ENCODE peak calls at places on chromosomes 5 and 9, in seven cellular contexts. One of them, this sample, is unnamed.

GRCh38 chr5:176559683-176560082 is 10.5 kb downstream of the CDHR2 start:
- DNase-seq in mammary epithelial cell: peak; percentile 30
- DNase-seq in A673: no peak
- DNase-seq in IMR-90: no peak
- DNase-seq in K562: no peak
- DNase-seq in thyroid gland: no peak
- DNase-seq in left ventricle myocardium inferior: no peak
- DNase-seq in this sample: no peak

GRCh38 chr9:108815156-108815555 is 40.6 kb downstream of the ACTL7B start:
- DNase-seq in thyroid gland: no peak
- DNase-seq in mammary epithelial cell: peak; percentile 47
- DNase-seq in K562: no peak
- DNase-seq in left ventricle myocardium inferior: no peak
- DNase-seq in IMR-90: no peak
- DNase-seq in A673: no peak
- DNase-seq in this sample: no peak

GRCh38 chr9:22683393-22684075 is 236.9 kb downstream of the DMRTA1 start:
- DNase-seq in K562: no peak
- DNase-seq in mammary epithelial cell: peak; percentile 75
- DNase-seq in IMR-90: peak; percentile 88
- DNase-seq in A673: no peak
- DNase-seq in thyroid gland: no peak
- DNase-seq in left ventricle myocardium inferior: no peak
- DNase-seq in this sample: no peak

GRCh38 chr9:118058227-118058626 is 354.0 kb downstream of the TLR4 start:
- DNase-seq in A673: no peak
- DNase-seq in IMR-90: no peak
- DNase-seq in thyroid gland: no peak
- DNase-seq in K562: no peak
- DNase-seq in mammary epithelial cell: no peak
- DNase-seq in left ventricle myocardium inferior: no peak
- DNase-seq in this sample: no peak

GRCh38 chr9:124766326-124766725 is 4.8 kb downstream of the NR6A1 start:
- DNase-seq in left ventricle myocardium inferior: no peak
- DNase-seq in K562: no peak
- DNase-seq in thyroid gland: no peak
- DNase-seq in A673: no peak
- DNase-seq in mammary epithelial cell: no peak
- DNase-seq in IMR-90: no peak
- DNase-seq in this sample: no peak

GRCh38 chr5:10903786-10904560 is 142.9 kb upstream of the DAP start:
- DNase-seq in IMR-90: no peak
- DNase-seq in thyroid gland: no peak
- DNase-seq in left ventricle myocardium inferior: no peak
- DNase-seq in mammary epithelial cell: no peak
- DNase-seq in K562: no peak
- DNase-seq in A673: no peak
- DNase-seq in this sample: no peak

GRCh38 chr9:125694478-125694877 is 12.5 kb downstream of the MAPKAP1 start:
- DNase-seq in IMR-90: peak; percentile 12
- DNase-seq in mammary epithelial cell: no peak
- DNase-seq in thyroid gland: no peak
- DNase-seq in A673: peak; percentile 45
- DNase-seq in K562: no peak
- DNase-seq in left ventricle myocardium inferior: no peak
- DNase-seq in this sample: no peak

GRCh38 chr9:83972286-83972685 is 7.7 kb downstream of the HNRNPK start:
- DNase-seq in left ventricle myocardium inferior: no peak
- DNase-seq in IMR-90: no peak
- DNase-seq in A673: no peak
- DNase-seq in mammary epithelial cell: peak; percentile 54
- DNase-seq in thyroid gland: no peak
- DNase-seq in K562: no peak
- DNase-seq in this sample: no peak

GRCh38 chr5:170597876-170598275 is 94.1 kb downstream of the KCNIP1 start:
- DNase-seq in left ventricle myocardium inferior: no peak
- DNase-seq in A673: no peak
- DNase-seq in mammary epithelial cell: peak; percentile 30
- DNase-seq in K562: no peak
- DNase-seq in thyroid gland: no peak
- DNase-seq in IMR-90: no peak
- DNase-seq in this sample: no peak

GRCh38 chr5:84383816-84384603 is 670 bp downstream of the EDIL3 start:
- DNase-seq in left ventricle myocardium inferior: no peak
- DNase-seq in mammary epithelial cell: peak; percentile 53
- DNase-seq in K562: no peak
- DNase-seq in A673: peak; percentile 45
- DNase-seq in thyroid gland: no peak
- DNase-seq in IMR-90: peak; percentile 70
- DNase-seq in this sample: peak; percentile 63

GRCh38 chr5:138950411-138951011 is 75.4 kb upstream of the LRRTM2 start:
- DNase-seq in K562: no peak
- DNase-seq in mammary epithelial cell: no peak
- DNase-seq in IMR-90: no peak
- DNase-seq in A673: no peak
- DNase-seq in left ventricle myocardium inferior: no peak
- DNase-seq in thyroid gland: peak; percentile 90
- DNase-seq in this sample: no peak

GRCh38 chr5:111278824-111279504 is 54.8 kb downstream of the CAMK4 start:
- DNase-seq in IMR-90: no peak
- DNase-seq in K562: peak; percentile 70
- DNase-seq in thyroid gland: peak; percentile 25
- DNase-seq in mammary epithelial cell: peak; percentile 35
- DNase-seq in A673: peak; percentile 72
- DNase-seq in left ventricle myocardium inferior: peak; percentile 49
- DNase-seq in this sample: peak; percentile 67

GRCh38 chr9:87850405-87850804 is 32.3 kb upstream of the SPATA31E1 start:
- DNase-seq in left ventricle myocardium inferior: no peak
- DNase-seq in K562: no peak
- DNase-seq in A673: no peak
- DNase-seq in thyroid gland: no peak
- DNase-seq in mammary epithelial cell: peak; percentile 75
- DNase-seq in IMR-90: peak; percentile 84
- DNase-seq in this sample: no peak

DNA sequence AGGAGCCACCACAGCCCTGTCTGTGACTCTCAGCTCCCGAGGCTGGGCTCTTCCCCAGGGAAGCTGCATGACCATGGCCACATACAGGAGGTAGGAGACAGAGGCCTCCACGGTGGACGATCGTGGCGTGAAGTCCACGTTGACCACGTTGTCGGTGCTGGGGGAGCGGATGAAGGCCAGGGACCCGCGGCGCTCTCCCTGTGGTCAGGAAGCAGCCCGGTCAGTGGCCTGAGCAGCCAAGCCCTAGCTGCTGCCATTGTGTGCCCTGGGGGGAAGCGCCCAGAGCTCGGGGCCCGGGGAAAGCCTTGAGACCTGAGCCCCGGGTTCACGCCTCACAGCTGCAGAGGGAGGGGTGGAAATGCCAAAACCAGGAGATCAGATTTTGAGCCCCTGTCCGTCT is 34.3 kb downstream of the EXOC3 start:
- DNase-seq in IMR-90: no peak
- DNase-seq in K562: no peak
- DNase-seq in thyroid gland: no peak
- DNase-seq in mammary epithelial cell: no peak
- DNase-seq in left ventricle myocardium inferior: no peak
- DNase-seq in A673: no peak
- DNase-seq in this sample: no peak
- H3K27me3 ChIP-seq in IMR-90: no peaks in the 10 kb centered on the region
- H3K27me3 ChIP-seq in K562: peaks cover 70% of the 10 kb centered on the region
- H3K27me3 ChIP-seq in thyroid gland: peaks cover 17% of the 10 kb centered on the region
- H3K27me3 ChIP-seq in mammary epithelial cell: no peaks in the 10 kb centered on the region
- H3K27me3 ChIP-seq in left ventricle myocardium inferior: peaks cover 73% of the 10 kb centered on the region
- H3K27me3 ChIP-seq in A673: peaks cover 47% of the 10 kb centered on the region
- H3K27me3 ChIP-seq in this sample: peaks cover 24% of the 10 kb centered on the region

GRCh38 chr5:141691286-141691866 is 9.3 kb upstream of the ARAP3 start:
- DNase-seq in thyroid gland: no peak
- DNase-seq in left ventricle myocardium inferior: no peak
- DNase-seq in A673: no peak
- DNase-seq in IMR-90: no peak
- DNase-seq in K562: peak; percentile 85
- DNase-seq in mammary epithelial cell: no peak
- DNase-seq in this sample: no peak
- H3K27ac ChIP-seq in thyroid gland: no peak overlapping the region
- H3K27ac ChIP-seq in left ventricle myocardium inferior: peak overlapping the region; percentile 20
- H3K27ac ChIP-seq in A673: no peak overlapping the region
- H3K27ac ChIP-seq in IMR-90: no peak overlapping the region
- H3K27ac ChIP-seq in K562: peak overlapping the region; percentile 81
- H3K27ac ChIP-seq in mammary epithelial cell: no peak overlapping the region
- H3K27ac ChIP-seq in this sample: no peak overlapping the region

GRCh38 chr9:89339807-89340206 is 21.5 kb downstream of the SECISBP2 start:
- DNase-seq in IMR-90: no peak
- DNase-seq in thyroid gland: no peak
- DNase-seq in mammary epithelial cell: no peak
- DNase-seq in K562: no peak
- DNase-seq in A673: no peak
- DNase-seq in left ventricle myocardium inferior: no peak
- DNase-seq in this sample: no peak

GRCh38 chr9:89342948-89343347 is 24.6 kb downstream of the SECISBP2 start:
- DNase-seq in K562: no peak
- DNase-seq in A673: no peak
- DNase-seq in thyroid gland: no peak
- DNase-seq in IMR-90: peak; percentile 26
- DNase-seq in left ventricle myocardium inferior: no peak
- DNase-seq in mammary epithelial cell: no peak
- DNase-seq in this sample: no peak

GRCh38 chr9:89345476-89345875 is 27.2 kb downstream of the SECISBP2 start:
- DNase-seq in left ventricle myocardium inferior: no peak
- DNase-seq in A673: no peak
- DNase-seq in thyroid gland: no peak
- DNase-seq in mammary epithelial cell: no peak
- DNase-seq in K562: no peak
- DNase-seq in IMR-90: no peak
- DNase-seq in this sample: no peak

GRCh38 chr9:89342213-89342612 is 23.9 kb downstream of the SECISBP2 start:
- DNase-seq in mammary epithelial cell: no peak
- DNase-seq in A673: no peak
- DNase-seq in thyroid gland: no peak
- DNase-seq in K562: peak; percentile 28
- DNase-seq in IMR-90: no peak
- DNase-seq in left ventricle myocardium inferior: no peak
- DNase-seq in this sample: no peak

DNA sequence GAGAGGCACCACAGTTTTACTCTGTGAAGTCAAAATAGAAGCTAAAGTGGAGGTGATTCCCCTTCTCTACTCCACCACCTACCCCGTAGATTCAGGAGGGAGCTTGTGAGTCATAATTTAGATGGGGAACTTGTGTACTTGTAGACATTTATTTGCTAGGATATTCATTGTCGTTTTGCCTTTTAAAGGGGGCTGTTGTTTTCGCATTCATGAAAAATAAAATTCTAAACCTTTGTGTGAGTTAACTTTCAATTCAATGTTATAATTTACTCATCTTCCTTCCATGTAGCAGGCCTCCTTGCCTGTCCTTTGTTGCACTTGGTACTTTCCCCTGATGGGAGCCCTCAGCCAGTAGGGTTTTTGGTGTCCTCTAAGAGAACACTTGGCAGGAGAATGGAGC is 22.0 kb downstream of the SECISBP2 start:
- DNase-seq in left ventricle myocardium inferior: no peak
- DNase-seq in A673: no peak
- DNase-seq in IMR-90: no peak
- DNase-seq in mammary epithelial cell: no peak
- DNase-seq in K562: no peak
- DNase-seq in thyroid gland: no peak
- DNase-seq in this sample: no peak
- H3K27me3 ChIP-seq in left ventricle myocardium inferior: no peaks in the 10 kb centered on the region
- H3K27me3 ChIP-seq in A673: no peaks in the 10 kb centered on the region
- H3K27me3 ChIP-seq in IMR-90: no peaks in the 10 kb centered on the region
- H3K27me3 ChIP-seq in mammary epithelial cell: no peaks in the 10 kb centered on the region
- H3K27me3 ChIP-seq in K562: no peaks in the 10 kb centered on the region
- H3K27me3 ChIP-seq in thyroid gland: no peaks in the 10 kb centered on the region
- H3K27me3 ChIP-seq in this sample: no peaks in the 10 kb centered on the region

GRCh38 chr9:13443380-13444271 is 164.1 kb upstream of the MPDZ start:
- DNase-seq in left ventricle myocardium inferior: peak; percentile 15
- DNase-seq in IMR-90: no peak
- DNase-seq in A673: no peak
- DNase-seq in K562: no peak
- DNase-seq in mammary epithelial cell: peak; percentile 6
- DNase-seq in thyroid gland: no peak
- DNase-seq in this sample: no peak
- H3K27ac ChIP-seq in left ventricle myocardium inferior: peak overlapping the region; percentile 79
- H3K27ac ChIP-seq in IMR-90: no peak overlapping the region
- H3K27ac ChIP-seq in A673: no peak overlapping the region
- H3K27ac ChIP-seq in K562: no peak overlapping the region
- H3K27ac ChIP-seq in mammary epithelial cell: no peak overlapping the region
- H3K27ac ChIP-seq in thyroid gland: peak overlapping the region; percentile 14
- H3K27ac ChIP-seq in this sample: no peak overlapping the region

GRCh38 chr5:181043285-181044092 is 3.4 kb downstream of the BTNL9 start:
- DNase-seq in K562: peak; percentile 67
- DNase-seq in left ventricle myocardium inferior: no peak
- DNase-seq in thyroid gland: no peak
- DNase-seq in A673: no peak
- DNase-seq in mammary epithelial cell: no peak
- DNase-seq in IMR-90: no peak
- DNase-seq in this sample: no peak
- H3K27me3 ChIP-seq in K562: peaks cover 4% of the 10 kb centered on the region
- H3K27me3 ChIP-seq in left ventricle myocardium inferior: peaks cover 76% of the 10 kb centered on the region
- H3K27me3 ChIP-seq in thyroid gland: no peaks in the 10 kb centered on the region
- H3K27me3 ChIP-seq in A673: peaks cover 71% of the 10 kb centered on the region
- H3K27me3 ChIP-seq in mammary epithelial cell: peaks cover 2% of the 10 kb centered on the region
- H3K27me3 ChIP-seq in IMR-90: no peaks in the 10 kb centered on the region
- H3K27me3 ChIP-seq in this sample: peaks cover 28% of the 10 kb centered on the region

GRCh38 chr5:74501674-74502478 is 138.7 kb downstream of the ENC1 start:
- DNase-seq in left ventricle myocardium inferior: no peak
- DNase-seq in thyroid gland: no peak
- DNase-seq in K562: no peak
- DNase-seq in mammary epithelial cell: no peak
- DNase-seq in A673: no peak
- DNase-seq in IMR-90: no peak
- DNase-seq in this sample: no peak

GRCh38 chr5:74502479-74502950 is 138.0 kb downstream of the ENC1 start:
- DNase-seq in left ventricle myocardium inferior: no peak
- DNase-seq in IMR-90: no peak
- DNase-seq in K562: no peak
- DNase-seq in A673: no peak
- DNase-seq in mammary epithelial cell: no peak
- DNase-seq in thyroid gland: no peak
- DNase-seq in this sample: no peak

GRCh38 chr5:74506119-74506518 is 134.4 kb downstream of the ENC1 start:
- DNase-seq in A673: no peak
- DNase-seq in IMR-90: no peak
- DNase-seq in thyroid gland: no peak
- DNase-seq in K562: no peak
- DNase-seq in mammary epithelial cell: no peak
- DNase-seq in left ventricle myocardium inferior: no peak
- DNase-seq in this sample: no peak

GRCh38 chr5:74507596-74507995 is 132.9 kb downstream of the ENC1 start:
- DNase-seq in IMR-90: no peak
- DNase-seq in left ventricle myocardium inferior: no peak
- DNase-seq in thyroid gland: no peak
- DNase-seq in A673: no peak
- DNase-seq in K562: no peak
- DNase-seq in mammary epithelial cell: no peak
- DNase-seq in this sample: peak; percentile 79

DNA sequence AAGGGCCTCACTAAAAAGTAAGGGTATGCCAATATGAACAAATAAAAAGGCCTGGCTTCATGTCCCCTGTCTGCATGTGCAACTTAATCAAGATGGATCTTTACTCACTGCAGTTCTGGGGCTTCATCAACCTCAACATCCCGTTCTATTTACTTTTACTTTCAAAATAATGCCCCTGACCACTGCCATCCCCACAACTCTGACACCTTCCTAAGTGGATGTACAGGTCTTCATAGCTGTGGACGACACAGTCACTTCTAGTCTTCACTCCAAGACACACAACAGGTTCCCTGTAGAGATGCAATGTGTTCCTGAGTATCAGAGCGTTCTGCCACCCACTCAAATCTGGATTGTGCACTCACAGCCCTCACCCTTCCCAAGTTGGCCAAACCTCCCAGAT is 136.1 kb downstream of the ENC1 start:
- DNase-seq in mammary epithelial cell: no peak
- DNase-seq in K562: no peak
- DNase-seq in A673: no peak
- DNase-seq in thyroid gland: no peak
- DNase-seq in IMR-90: no peak
- DNase-seq in left ventricle myocardium inferior: no peak
- DNase-seq in this sample: no peak
- H3K27ac ChIP-seq in mammary epithelial cell: no peak overlapping the region
- H3K27ac ChIP-seq in K562: no peak overlapping the region
- H3K27ac ChIP-seq in A673: no peak overlapping the region
- H3K27ac ChIP-seq in thyroid gland: no peak overlapping the region
- H3K27ac ChIP-seq in IMR-90: no peak overlapping the region
- H3K27ac ChIP-seq in left ventricle myocardium inferior: no peak overlapping the region
- H3K27ac ChIP-seq in this sample: no peak overlapping the region

This sample was measured in WERI-Rb-1.